ENCODE peak calls at places on chromosomes 16 and 17, in ten cellular contexts. W, S, Z, F, M, B, A, C, X and T are unnamed samples.

GRCh38 chr17:59366040-59366757 is 34.7 kb downstream of the YPEL2 start:
- DNase-seq in Z (no peak), A (no peak), W (peak; percentile 48), X (peak; percentile 62), C (no peak), S (peak; percentile 71), M (no peak), B (no peak), F (no peak), T (no peak)

GRCh38 chr16:66472961-66473610 is 46.0 kb downstream of the BEAN1 start:
- DNase-seq in C (no peak), Z (no peak), W (no peak), B (no peak), X (no peak), F (no peak), A (peak; percentile 10), M (no peak), S (no peak), T (no peak)

GRCh38 chr17:10698116-10698818 is 873 bp downstream of the ADPRM start:
- DNase-seq in X (peak; percentile 59), W (no peak), C (no peak), A (peak; percentile 21), S (peak; percentile 18), M (no peak), B (peak; percentile 8), Z (no peak), F (no peak), T (peak; percentile 16)

GRCh38 chr17:80877829-80878303 is 113.8 kb upstream of the CHMP6 start:
- DNase-seq in M (no peak), W (no peak), S (no peak), F (no peak), A (no peak), X (no peak), C (no peak), B (no peak), Z (no peak), T (no peak)

GRCh38 chr17:55652114-55652513 is 70.5 kb downstream of the TMEM100 start:
- DNase-seq in F (no peak), W (no peak), M (no peak), B (no peak), Z (no peak), C (no peak), X (no peak), S (no peak), A (no peak), T (no peak)

GRCh38 chr16:85564277-85565051 is 48.7 kb upstream of the GSE1 start:
- DNase-seq in F (no peak), X (no peak), M (peak; percentile 45), S (no peak), C (no peak), Z (no peak), A (peak; percentile 65), B (no peak), W (no peak), T (peak; percentile 22)

GRCh38 chr17:77308768-77309726 is 168.3 kb downstream of the SEC14L1 start:
- DNase-seq in A (no peak), S (peak; percentile 82), B (peak; percentile 68), M (no peak), C (no peak), X (peak; percentile 75), F (no peak), W (no peak), Z (peak; percentile 66), T (peak; percentile 42)

GRCh38 chr17:28117304-28117703 is 74.8 kb downstream of the NLK start:
- DNase-seq in M (no peak), A (no peak), B (no peak), C (no peak), Z (no peak), S (no peak), X (no peak), F (no peak), W (no peak), T (no peak)

GRCh38 chr17:38867179-38867994 is 2.5 kb upstream of the LASP1 start:
- DNase-seq in M (no peak), C (peak; percentile 74), B (peak; percentile 78), A (no peak), S (peak; percentile 61), X (peak; percentile 76), W (peak; percentile 46), F (no peak), Z (peak; percentile 75), T (peak; percentile 69)

GRCh38 chr17:38868095-38868967 is 1.5 kb upstream of the LASP1 start:
- DNase-seq in A (no peak), S (peak; percentile 45), X (peak; percentile 57), B (peak; percentile 53), W (peak; percentile 44), Z (peak; percentile 70), C (peak; percentile 36), F (no peak), M (no peak), T (no peak)

GRCh38 chr17:38861399-38861843 is 7.9 kb upstream of the RPL23 start:
- DNase-seq in B (no peak), A (no peak), C (no peak), W (no peak), S (no peak), M (no peak), F (no peak), X (peak; percentile 31), Z (no peak), T (no peak)

GRCh38 chr17:38868968-38869646 is 751 bp upstream of the LASP1 start:
- DNase-seq in X (peak; percentile 94), M (peak; percentile 94), W (peak; percentile 94), A (peak; percentile 82), B (peak; percentile 90), F (peak; percentile 88), C (peak; percentile 91), Z (peak; percentile 94), S (peak; percentile 83), T (peak; percentile 87)

DNA sequence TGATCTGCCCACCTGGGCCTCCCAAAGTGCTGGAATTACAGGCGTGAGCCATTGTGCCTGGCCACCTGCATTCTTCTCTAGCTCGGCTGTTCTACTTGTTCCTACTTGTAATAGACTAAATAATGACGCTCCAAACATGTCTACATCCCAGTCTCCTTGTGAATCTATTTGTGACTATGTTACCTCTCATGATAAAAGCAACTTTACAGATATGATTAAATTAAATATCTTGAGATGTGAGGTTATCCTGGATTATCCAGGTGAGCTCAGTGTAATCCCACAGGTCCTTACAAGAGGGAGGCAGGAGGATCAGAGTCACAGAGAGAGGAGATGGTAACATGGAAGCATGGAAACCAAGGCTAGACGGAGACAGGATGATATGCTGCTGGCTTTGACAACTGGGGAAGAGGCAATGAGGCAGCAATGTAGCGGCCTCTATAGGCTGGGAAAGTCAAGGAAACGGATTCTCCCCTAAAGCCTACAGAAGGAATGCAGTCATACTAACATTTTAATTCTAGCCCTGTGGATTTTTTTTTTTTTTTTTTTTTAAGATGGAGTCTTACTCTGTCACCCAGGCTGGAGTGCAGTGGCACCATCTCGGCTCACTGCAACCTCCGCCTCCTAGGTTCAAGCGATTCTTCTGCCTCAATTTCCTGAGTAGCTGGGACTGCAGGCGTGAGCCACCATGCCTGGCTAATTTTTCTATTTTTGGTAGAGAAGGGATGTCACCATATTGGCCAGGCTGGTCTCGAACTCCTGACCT is 5.0 kb upstream of the LASP1 start:
- DNase-seq in B (no peak), S (peak; percentile 41), A (no peak), F (no peak), X (peak; percentile 78), M (no peak), Z (no peak), C (no peak), W (no peak), T (peak; percentile 64)
- TF ChIP-seq CTCF in B (no peak), S (peak; percentile 43), A (no peak), F (no peak), X (peak; percentile 78), M (no peak), Z (no peak), C (no peak), W (no peak), T (no peak)

DNA sequence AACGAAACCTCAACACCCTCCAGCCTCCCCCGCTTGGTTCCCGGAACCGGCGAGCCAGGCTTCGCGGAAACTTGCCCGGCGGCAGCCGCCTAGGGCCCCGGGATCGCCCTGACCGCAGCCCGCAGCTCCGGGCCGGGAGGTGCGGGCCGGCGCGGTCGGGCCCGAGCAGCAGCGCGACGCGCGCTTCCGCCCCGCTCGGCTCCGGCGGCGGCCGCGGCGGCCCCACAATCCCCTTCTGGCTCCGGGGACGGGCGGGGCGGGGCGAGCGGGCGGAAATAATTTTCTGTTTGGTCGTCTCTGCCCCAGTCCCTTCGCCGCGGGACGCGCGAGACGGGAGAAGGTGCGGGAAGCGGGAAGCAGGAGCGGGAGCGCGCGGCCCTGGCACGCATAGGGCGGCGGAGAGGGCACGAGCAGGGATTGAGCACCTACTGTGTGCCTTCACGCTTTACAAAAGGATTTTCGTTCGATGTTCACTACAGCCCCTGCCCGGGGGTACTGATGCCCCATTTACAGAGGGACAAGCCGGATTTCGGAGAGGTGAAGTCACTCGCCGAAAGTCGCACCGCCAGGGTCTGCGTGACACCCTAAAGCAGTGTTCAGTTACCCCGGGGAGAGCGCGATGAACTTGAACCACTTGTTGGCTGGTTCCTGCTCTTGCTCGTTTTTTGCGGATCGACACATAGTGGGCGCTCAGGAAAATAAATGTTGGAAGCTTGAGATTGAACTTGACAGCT is 2.7 kb upstream of the MLLT6 start:
- DNase-seq in Z (peak; percentile 88), C (peak; percentile 74), X (peak; percentile 78), M (peak; percentile 82), F (peak; percentile 76), A (peak; percentile 89), W (peak; percentile 89), B (peak; percentile 86), S (peak; percentile 83), T (peak; percentile 88)
- TF ChIP-seq CTCF in Z (no peak), C (no peak), X (no peak), M (no peak), F (no peak), A (no peak), W (no peak), B (no peak), S (no peak), T (no peak)

DNA sequence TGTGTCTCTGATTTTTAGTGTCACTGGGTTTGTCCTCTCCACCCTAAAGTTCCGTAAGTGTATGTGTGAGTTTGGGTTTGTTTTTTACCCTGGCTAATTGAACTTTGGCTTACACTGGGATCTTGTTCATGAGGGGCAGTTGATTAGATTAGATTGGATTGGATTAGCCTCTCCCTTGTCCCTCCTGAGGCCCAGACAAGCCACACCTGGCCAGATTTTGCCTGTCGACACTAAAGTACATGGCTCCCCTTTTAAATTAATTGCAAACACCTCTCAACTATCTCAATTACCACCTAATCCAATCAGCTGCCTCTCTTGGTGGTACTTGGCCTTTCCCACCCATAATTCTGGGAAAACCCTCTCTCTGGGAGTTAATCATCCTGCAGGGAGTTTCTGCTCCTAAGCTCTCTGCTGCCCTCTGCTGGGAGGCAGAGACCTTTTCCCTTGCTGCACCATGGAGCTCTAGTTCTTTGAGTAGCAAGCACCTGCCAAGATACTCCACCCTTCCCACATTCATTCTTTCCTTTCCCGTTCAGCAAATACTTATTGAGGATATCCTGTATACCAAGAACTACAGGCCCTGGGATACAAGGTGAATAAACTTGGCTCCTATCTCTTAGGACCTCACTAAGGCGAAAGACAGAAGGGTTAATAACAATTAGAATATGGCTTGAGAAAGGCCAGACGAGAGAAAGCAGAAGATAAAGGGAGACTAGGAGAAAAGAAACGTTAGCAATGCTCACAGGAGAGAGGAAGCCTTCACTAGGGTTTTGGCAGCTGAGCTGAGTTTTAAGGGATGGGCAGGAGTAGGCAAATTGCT is 60.0 kb upstream of the MPHOSPH6 start:
- DNase-seq in F (peak; percentile 46), W (peak; percentile 84), C (peak; percentile 88), A (peak; percentile 34), B (peak; percentile 81), M (peak; percentile 61), S (peak; percentile 52), Z (peak; percentile 54), X (peak; percentile 85), T (peak; percentile 84)
- TF ChIP-seq CTCF in F (peak; percentile 89), W (peak; percentile 88), C (peak; percentile 94), A (peak; percentile 91), B (peak; percentile 98), M (peak; percentile 75), S (peak; percentile 98), Z (peak; percentile 88), X (peak; percentile 100), T (peak; percentile 87)

GRCh38 chr17:57733085-57733484 is 12.0 kb downstream of the CCDC182 start:
- DNase-seq in Z (no peak), B (no peak), F (no peak), X (no peak), M (no peak), A (no peak), W (no peak), S (no peak), C (no peak), T (no peak)

GRCh38 chr17:57737450-57737849 is 7.6 kb downstream of the CCDC182 start:
- DNase-seq in F (no peak), X (no peak), M (no peak), S (no peak), A (no peak), B (no peak), W (no peak), Z (no peak), C (no peak), T (no peak)

GRCh38 chr17:57732062-57732461 is 13.0 kb downstream of the CCDC182 start:
- DNase-seq in B (peak; percentile 83), X (no peak), F (no peak), Z (no peak), M (no peak), A (no peak), C (no peak), S (no peak), W (no peak), T (no peak)

GRCh38 chr17:57735230-57735629 is 9.9 kb downstream of the CCDC182 start:
- DNase-seq in W (no peak), C (no peak), F (no peak), M (no peak), A (no peak), B (no peak), X (no peak), S (no peak), Z (no peak), T (no peak)

GRCh38 chr17:57735707-57736106 is 9.4 kb downstream of the CCDC182 start:
- DNase-seq in B (peak; percentile 34), A (no peak), M (no peak), F (no peak), S (no peak), C (peak; percentile 33), X (no peak), Z (no peak), W (no peak), T (peak; percentile 26)
- TF ChIP-seq CTCF in B (peak; percentile 23), A (no peak), M (no peak), F (no peak), S (no peak), C (peak; percentile 45), X (peak; percentile 31), Z (no peak), W (no peak), T (no peak)